ENCODE peak calls at places on chromosomes 4 and X, in ten cellular contexts. One of them, this sample, is unnamed.

GRCh38 chr4:124590480-124590879 is 122.1 kb downstream of the ANKRD50 start:
- DNase-seq in H7: no peak
- DNase-seq in mammary epithelial cell: no peak
- DNase-seq in pancreas: no peak
- DNase-seq in mucosa of descending colon: no peak
- DNase-seq in foreskin fibroblast: no peak
- DNase-seq in heart left ventricle: no peak
- DNase-seq in uterus: no peak
- DNase-seq in AG09309: no peak
- DNase-seq in epithelial cell of esophagus: no peak
- DNase-seq in this sample: no peak

GRCh38 chr4:17385403-17385802 is 126.5 kb downstream of the QDPR start:
- DNase-seq in H7: no peak
- DNase-seq in mammary epithelial cell: peak
- DNase-seq in pancreas: no peak
- DNase-seq in mucosa of descending colon: no peak
- DNase-seq in foreskin fibroblast: peak
- DNase-seq in heart left ventricle: no peak
- DNase-seq in uterus: peak
- DNase-seq in AG09309: no peak
- DNase-seq in epithelial cell of esophagus: peak
- DNase-seq in this sample: no peak

GRCh38 chr4:141977433-141977832 is 341.1 kb downstream of the IL15 start:
- DNase-seq in H7: no peak
- DNase-seq in mammary epithelial cell: peak
- DNase-seq in pancreas: no peak
- DNase-seq in mucosa of descending colon: no peak
- DNase-seq in foreskin fibroblast: no peak
- DNase-seq in heart left ventricle: no peak
- DNase-seq in uterus: no peak
- DNase-seq in AG09309: no peak
- DNase-seq in epithelial cell of esophagus: peak
- DNase-seq in this sample: no peak

GRCh38 chrX:80755174-80755573 is 54.5 kb downstream of the BRWD3 start:
- DNase-seq in H7: no peak
- DNase-seq in mammary epithelial cell: no peak
- DNase-seq in pancreas: no peak
- DNase-seq in mucosa of descending colon: no peak
- DNase-seq in foreskin fibroblast: no peak
- DNase-seq in heart left ventricle: no peak
- DNase-seq in uterus: no peak
- DNase-seq in AG09309: no peak
- DNase-seq in epithelial cell of esophagus: no peak
- DNase-seq in this sample: no peak

GRCh38 chrX:147981038-147981752 is at the start of gene FMR1NB:
- DNase-seq in H7: peak
- DNase-seq in mammary epithelial cell: no peak
- DNase-seq in pancreas: no peak
- DNase-seq in mucosa of descending colon: no peak
- DNase-seq in foreskin fibroblast: no peak
- DNase-seq in heart left ventricle: no peak
- DNase-seq in uterus: no peak
- DNase-seq in AG09309: no peak
- DNase-seq in epithelial cell of esophagus: no peak
- DNase-seq in this sample: no peak

GRCh38 chrX:66833426-66833825 is 194.5 kb upstream of the EDA2R start:
- DNase-seq in H7: no peak
- DNase-seq in mammary epithelial cell: no peak
- DNase-seq in pancreas: no peak
- DNase-seq in mucosa of descending colon: no peak
- DNase-seq in foreskin fibroblast: no peak
- DNase-seq in heart left ventricle: no peak
- DNase-seq in uterus: no peak
- DNase-seq in AG09309: no peak
- DNase-seq in epithelial cell of esophagus: no peak
- DNase-seq in this sample: no peak

GRCh38 chrX:102651968-102652744 is 873 bp downstream of the GPRASP1 start:
- DNase-seq in H7: peak
- DNase-seq in mammary epithelial cell: no peak
- DNase-seq in pancreas: no peak
- DNase-seq in mucosa of descending colon: no peak
- DNase-seq in foreskin fibroblast: peak
- DNase-seq in heart left ventricle: peak
- DNase-seq in uterus: peak
- DNase-seq in AG09309: no peak
- DNase-seq in epithelial cell of esophagus: peak
- DNase-seq in this sample: peak

GRCh38 chr4:127469575-127470289 is 163.0 kb upstream of the INTU start:
- DNase-seq in H7: no peak
- DNase-seq in mammary epithelial cell: no peak
- DNase-seq in pancreas: no peak
- DNase-seq in mucosa of descending colon: no peak
- DNase-seq in foreskin fibroblast: no peak
- DNase-seq in heart left ventricle: no peak
- DNase-seq in uterus: no peak
- DNase-seq in AG09309: no peak
- DNase-seq in epithelial cell of esophagus: no peak
- DNase-seq in this sample: no peak

GRCh38 chrX:44239036-44239435 is 104.4 kb downstream of the EFHC2 start:
- DNase-seq in H7: no peak
- DNase-seq in mammary epithelial cell: no peak
- DNase-seq in pancreas: no peak
- DNase-seq in mucosa of descending colon: no peak
- DNase-seq in foreskin fibroblast: no peak
- DNase-seq in heart left ventricle: no peak
- DNase-seq in uterus: no peak
- DNase-seq in AG09309: no peak
- DNase-seq in epithelial cell of esophagus: no peak
- DNase-seq in this sample: no peak

GRCh38 chr4:133593764-133594163 is 444.7 kb downstream of the PCDH10 start:
- DNase-seq in H7: peak
- DNase-seq in mammary epithelial cell: no peak
- DNase-seq in pancreas: no peak
- DNase-seq in mucosa of descending colon: no peak
- DNase-seq in foreskin fibroblast: no peak
- DNase-seq in heart left ventricle: no peak
- DNase-seq in uterus: no peak
- DNase-seq in AG09309: no peak
- DNase-seq in epithelial cell of esophagus: no peak
- DNase-seq in this sample: no peak

GRCh38 chrX:68693481-68694410 is 46.3 kb downstream of the STARD8 start:
- DNase-seq in H7: peak
- DNase-seq in mammary epithelial cell: peak
- DNase-seq in pancreas: peak
- DNase-seq in mucosa of descending colon: peak
- DNase-seq in foreskin fibroblast: no peak
- DNase-seq in heart left ventricle: peak
- DNase-seq in uterus: peak
- DNase-seq in AG09309: no peak
- DNase-seq in epithelial cell of esophagus: peak
- DNase-seq in this sample: no peak
- H3K4me3 ChIP-seq in H7: peak
- H3K4me3 ChIP-seq in mammary epithelial cell: no peak
- H3K4me3 ChIP-seq in pancreas: peak
- H3K4me3 ChIP-seq in mucosa of descending colon: no peak
- H3K4me3 ChIP-seq in foreskin fibroblast: peak
- H3K4me3 ChIP-seq in heart left ventricle: peak
- H3K4me3 ChIP-seq in uterus: peak
- H3K4me3 ChIP-seq in AG09309: peak
- H3K4me3 ChIP-seq in epithelial cell of esophagus: peak
- H3K4me3 ChIP-seq in this sample: no peak

GRCh38 chrX:13223868-13224555 is 95.8 kb downstream of the ATXN3L start:
- DNase-seq in H7: no peak
- DNase-seq in mammary epithelial cell: peak
- DNase-seq in pancreas: no peak
- DNase-seq in mucosa of descending colon: no peak
- DNase-seq in foreskin fibroblast: peak
- DNase-seq in heart left ventricle: no peak
- DNase-seq in uterus: no peak
- DNase-seq in AG09309: peak
- DNase-seq in epithelial cell of esophagus: peak
- DNase-seq in this sample: no peak

GRCh38 chrX:13220916-13221315 is 98.9 kb downstream of the ATXN3L start:
- DNase-seq in H7: peak
- DNase-seq in mammary epithelial cell: peak
- DNase-seq in pancreas: no peak
- DNase-seq in mucosa of descending colon: no peak
- DNase-seq in foreskin fibroblast: no peak
- DNase-seq in heart left ventricle: no peak
- DNase-seq in uterus: no peak
- DNase-seq in AG09309: peak
- DNase-seq in epithelial cell of esophagus: peak
- DNase-seq in this sample: no peak

GRCh38 chrX:13216139-13216538 is 103.7 kb downstream of the ATXN3L start:
- DNase-seq in H7: no peak
- DNase-seq in mammary epithelial cell: no peak
- DNase-seq in pancreas: no peak
- DNase-seq in mucosa of descending colon: no peak
- DNase-seq in foreskin fibroblast: no peak
- DNase-seq in heart left ventricle: no peak
- DNase-seq in uterus: no peak
- DNase-seq in AG09309: no peak
- DNase-seq in epithelial cell of esophagus: no peak
- DNase-seq in this sample: no peak

GRCh38 chrX:13215729-13216128 is 104.1 kb downstream of the ATXN3L start:
- DNase-seq in H7: no peak
- DNase-seq in mammary epithelial cell: no peak
- DNase-seq in pancreas: no peak
- DNase-seq in mucosa of descending colon: no peak
- DNase-seq in foreskin fibroblast: no peak
- DNase-seq in heart left ventricle: no peak
- DNase-seq in uterus: no peak
- DNase-seq in AG09309: no peak
- DNase-seq in epithelial cell of esophagus: no peak
- DNase-seq in this sample: no peak

DNA sequence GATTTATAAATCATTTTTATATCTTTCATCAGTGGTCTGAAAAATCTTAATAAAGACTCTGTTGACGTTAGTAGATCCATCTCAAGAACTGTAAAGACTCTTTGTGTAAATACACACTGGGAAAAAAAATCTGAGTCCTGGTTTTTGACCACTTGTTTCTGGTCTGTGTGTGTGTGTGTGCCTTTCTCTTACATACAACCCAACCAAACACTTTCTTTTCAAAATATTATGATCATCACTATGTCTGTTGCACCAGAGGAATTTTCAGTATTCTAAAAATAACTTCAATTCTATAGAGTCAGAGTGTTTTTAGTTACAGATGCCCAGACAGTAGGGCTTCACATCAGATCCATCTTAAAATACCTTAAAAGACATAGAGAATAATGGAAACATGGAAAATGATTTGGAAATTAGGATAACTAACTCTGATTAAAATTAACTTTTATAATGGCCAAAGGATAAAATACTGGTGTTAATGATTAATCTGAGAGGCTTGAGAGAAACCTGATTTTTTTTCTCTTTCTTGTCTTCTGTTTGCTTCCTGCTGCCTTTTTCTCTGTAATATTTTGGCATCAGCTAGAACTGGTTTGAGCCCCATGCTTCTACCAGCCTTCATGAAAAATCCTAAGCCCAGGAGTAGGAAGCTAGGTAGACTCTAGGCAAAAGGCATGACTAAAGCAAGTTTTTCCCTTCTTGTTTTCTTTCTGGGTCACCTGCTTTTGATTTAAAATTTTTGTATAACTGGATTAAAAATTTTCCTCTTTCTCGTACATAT is 99.7 kb downstream of the ATXN3L start:
- DNase-seq in H7: no peak
- DNase-seq in mammary epithelial cell: no peak
- DNase-seq in pancreas: no peak
- DNase-seq in mucosa of descending colon: no peak
- DNase-seq in foreskin fibroblast: no peak
- DNase-seq in heart left ventricle: no peak
- DNase-seq in uterus: no peak
- DNase-seq in AG09309: no peak
- DNase-seq in epithelial cell of esophagus: no peak
- DNase-seq in this sample: no peak
- H3K4me3 ChIP-seq in H7: no peak
- H3K4me3 ChIP-seq in mammary epithelial cell: no peak
- H3K4me3 ChIP-seq in pancreas: no peak
- H3K4me3 ChIP-seq in mucosa of descending colon: no peak
- H3K4me3 ChIP-seq in foreskin fibroblast: no peak
- H3K4me3 ChIP-seq in heart left ventricle: no peak
- H3K4me3 ChIP-seq in uterus: no peak
- H3K4me3 ChIP-seq in AG09309: no peak
- H3K4me3 ChIP-seq in epithelial cell of esophagus: no peak
- H3K4me3 ChIP-seq in this sample: no peak

DNA sequence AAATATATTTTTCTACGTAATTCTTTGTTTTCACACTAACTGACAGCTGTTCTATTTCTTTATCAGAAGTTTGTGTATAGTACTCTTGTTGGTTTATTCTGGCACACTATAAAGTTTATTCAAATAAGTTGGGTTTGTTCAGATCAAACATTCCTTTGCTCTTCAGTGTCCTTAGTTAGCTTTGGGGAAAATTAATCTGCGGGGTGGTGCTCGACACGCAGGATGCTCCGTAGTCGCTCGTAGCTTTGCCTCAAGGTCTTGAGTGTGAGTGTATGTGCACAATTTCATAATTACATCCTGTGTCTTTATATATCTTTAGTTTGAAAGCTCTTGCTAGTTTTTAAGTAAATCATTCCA is 145.6 kb downstream of the STIM2 start:
- DNase-seq in H7: no peak
- DNase-seq in mammary epithelial cell: no peak
- DNase-seq in pancreas: no peak
- DNase-seq in mucosa of descending colon: no peak
- DNase-seq in foreskin fibroblast: peak
- DNase-seq in heart left ventricle: no peak
- DNase-seq in uterus: no peak
- DNase-seq in AG09309: no peak
- DNase-seq in epithelial cell of esophagus: no peak
- DNase-seq in this sample: no peak
- H3K4me3 ChIP-seq in H7: no peak
- H3K4me3 ChIP-seq in mammary epithelial cell: no peak
- H3K4me3 ChIP-seq in pancreas: no peak
- H3K4me3 ChIP-seq in mucosa of descending colon: no peak
- H3K4me3 ChIP-seq in foreskin fibroblast: no peak
- H3K4me3 ChIP-seq in heart left ventricle: no peak
- H3K4me3 ChIP-seq in uterus: no peak
- H3K4me3 ChIP-seq in AG09309: no peak
- H3K4me3 ChIP-seq in epithelial cell of esophagus: no peak
- H3K4me3 ChIP-seq in this sample: no peak

DNA sequence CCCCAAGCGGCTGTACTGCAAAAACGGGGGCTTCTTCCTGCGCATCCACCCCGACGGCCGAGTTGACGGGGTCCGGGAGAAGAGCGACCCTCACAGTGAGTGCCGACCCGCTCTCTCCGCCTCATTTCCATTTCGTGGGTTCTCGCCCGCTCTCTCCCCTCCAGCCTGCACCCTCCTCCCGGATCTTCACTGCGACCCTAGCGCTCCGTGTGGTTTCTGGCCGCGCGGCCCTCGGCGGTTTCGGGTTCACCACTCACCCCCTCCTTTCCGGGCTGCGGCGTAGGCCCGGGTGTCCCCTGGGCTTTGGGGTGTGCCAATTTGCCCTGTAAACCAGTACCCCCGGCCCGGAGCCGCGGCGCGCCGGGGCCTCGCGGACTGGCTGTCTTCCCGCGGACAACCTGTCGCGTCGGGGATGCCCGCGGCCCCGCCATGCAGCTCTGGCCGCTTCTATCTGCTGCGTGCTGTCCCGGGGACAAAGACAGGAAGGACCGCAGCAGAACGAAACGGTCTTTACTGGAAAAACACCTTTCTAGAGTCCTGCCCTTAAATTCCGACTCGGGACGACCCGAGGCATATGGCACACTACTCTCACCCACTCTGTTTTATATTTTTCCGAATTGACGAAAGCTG is 742 bp downstream of the FGF2 start:
- DNase-seq in H7: peak
- DNase-seq in mammary epithelial cell: peak
- DNase-seq in pancreas: no peak
- DNase-seq in mucosa of descending colon: peak
- DNase-seq in foreskin fibroblast: peak
- DNase-seq in heart left ventricle: peak
- DNase-seq in uterus: peak
- DNase-seq in AG09309: no peak
- DNase-seq in epithelial cell of esophagus: no peak
- DNase-seq in this sample: peak
- H3K4me3 ChIP-seq in H7: peak
- H3K4me3 ChIP-seq in mammary epithelial cell: peak
- H3K4me3 ChIP-seq in pancreas: peak
- H3K4me3 ChIP-seq in mucosa of descending colon: peak
- H3K4me3 ChIP-seq in foreskin fibroblast: peak
- H3K4me3 ChIP-seq in heart left ventricle: peak
- H3K4me3 ChIP-seq in uterus: peak
- H3K4me3 ChIP-seq in AG09309: peak
- H3K4me3 ChIP-seq in epithelial cell of esophagus: peak
- H3K4me3 ChIP-seq in this sample: peak

This sample was measured in CD8-positive, alpha-beta T cell.